ENCODE peak calls at places on chromosomes 4 and X, in seven cellular contexts. P is astrocyte of the spinal cord, B is suprapubic skin, H is keratinocyte, T is activated B cell treated with CpG ODN at 0.5 μM for 24 hours, U is nephron progenitor cell, L is Calu3. S is an unnamed sample.
A peak's percentile ranks its signal among the peaks of the same experiment; 100 is the strongest.

GRCh38 chr4:61068745-61069144 is 131.4 kb upstream of the ADGRL3 start:
- DNase-seq in P (peak; percentile 46), U (no peak), B (no peak), T (no peak), H (no peak), L (no peak), S (no peak)

GRCh38 chrX:144732588-144732987 is 514.7 kb upstream of the SPANXN1 start:
- DNase-seq in T (no peak), H (peak; percentile 1), L (no peak), P (peak; percentile 35), B (no peak), U (no peak), S (no peak)

GRCh38 chr4:141375855-141376254 is 155.2 kb downstream of the ZNF330 start:
- DNase-seq in L (peak; percentile 63), P (peak; percentile 81), H (peak; percentile 57), T (no peak), B (no peak), U (no peak), S (no peak)

GRCh38 chr4:126533176-126533575 is 1099.6 kb upstream of the INTU start:
- DNase-seq in H (no peak), U (no peak), T (no peak), B (no peak), L (no peak), P (peak; percentile 8), S (no peak)

GRCh38 chr4:104491826-104492771 is 2.6 kb downstream of the CXXC4 start:
- DNase-seq in H (no peak), P (peak; percentile 43), T (no peak), B (no peak), U (no peak), L (no peak), S (no peak)

GRCh38 chrX:13293700-13294099 is 26.2 kb downstream of the ATXN3L start:
- DNase-seq in L (no peak), P (no peak), T (no peak), U (no peak), H (peak; percentile 36), B (no peak), S (no peak)

GRCh38 chrX:150729956-150730355 is 36.8 kb downstream of the MTMR1 start:
- DNase-seq in P (no peak), U (no peak), T (no peak), B (no peak), L (no peak), H (no peak), S (no peak)

GRCh38 chrX:69027181-69028005 is 137.9 kb downstream of the PJA1 start:
- DNase-seq in H (peak; percentile 90), U (peak; percentile 36), T (no peak), L (no peak), P (peak; percentile 60), B (no peak), S (peak; percentile 23)

GRCh38 chrX:70042399-70043371 is 7.1 kb downstream of the AWAT2 start:
- DNase-seq in P (no peak), T (no peak), H (no peak), B (no peak), U (no peak), L (peak; percentile 41), S (no peak)

GRCh38 chrX:151624677-151625076 is 61.2 kb downstream of the PASD1 start:
- DNase-seq in P (no peak), B (no peak), T (no peak), H (no peak), U (no peak), L (no peak), S (no peak)

GRCh38 chr4:40194602-40195161 is 2.1 kb upstream of the RHOH start:
- DNase-seq in H (no peak), U (no peak), T (no peak), P (no peak), L (no peak), B (no peak), S (no peak)

GRCh38 chrX:120560405-120560841 is 339 bp downstream of the CUL4B start:
- DNase-seq in U (peak; percentile 20), T (peak; percentile 16), H (no peak), P (no peak), B (no peak), L (peak; percentile 18), S (no peak)

GRCh38 chrX:80550722-80551121 is 130.5 kb downstream of the TENT5D start:
- DNase-seq in T (no peak), B (no peak), P (no peak), H (no peak), U (no peak), L (peak; percentile 1), S (no peak)

GRCh38 chr4:71206763-71207162 is 132.1 kb upstream of the SLC4A4 start:
- DNase-seq in T (no peak), P (peak; percentile 78), H (no peak), L (no peak), B (no peak), U (no peak), S (no peak)

GRCh38 chrX:1196436-1196835 is 16.0 kb downstream of the CRLF2 start:
- DNase-seq in H (no peak), P (no peak), U (no peak), B (peak; percentile 28), L (no peak), T (no peak), S (no peak)

GRCh38 chrX:80335062-80335830 is 85.0 kb upstream of the TENT5D start:
- DNase-seq in H (no peak), L (no peak), U (no peak), B (no peak), T (no peak), P (no peak), S (no peak)

GRCh38 chr4:183287677-183288076 is 32.4 kb downstream of the CLDN22 start:
- DNase-seq in T (no peak), H (no peak), U (no peak), B (no peak), P (no peak), L (peak; percentile 23), S (no peak)

GRCh38 chr4:162162672-162163071 is 1.1 kb downstream of the FSTL5 start:
- DNase-seq in H (no peak), U (no peak), B (no peak), P (no peak), L (no peak), T (no peak), S (no peak)

GRCh38 chr4:38860788-38861424 is 4.3 kb upstream of the TLR6 start:
- DNase-seq in B (no peak), P (no peak), L (peak; percentile 45), H (peak; percentile 46), T (no peak), U (peak; percentile 49), S (no peak)

GRCh38 chrX:46072776-46073175 is 472.4 kb downstream of the ZNF674 start:
- DNase-seq in H (no peak), T (no peak), P (no peak), L (no peak), B (no peak), U (no peak), S (no peak)

GRCh38 chrX:769796-770195 is 139.2 kb downstream of the SHOX start:
- DNase-seq in P (no peak), T (no peak), B (peak; percentile 40), L (no peak), U (peak; percentile 30), H (no peak), S (no peak)

GRCh38 chr4:41874398-41874797 is 60.8 kb upstream of the TMEM33 start:
- DNase-seq in T (no peak), L (no peak), H (no peak), U (no peak), P (no peak), B (no peak), S (no peak)

GRCh38 chr4:118997601-118998000 is 108.9 kb downstream of the SYNPO2 start:
- DNase-seq in T (no peak), H (no peak), U (no peak), P (no peak), B (no peak), L (no peak), S (no peak)

DNA sequence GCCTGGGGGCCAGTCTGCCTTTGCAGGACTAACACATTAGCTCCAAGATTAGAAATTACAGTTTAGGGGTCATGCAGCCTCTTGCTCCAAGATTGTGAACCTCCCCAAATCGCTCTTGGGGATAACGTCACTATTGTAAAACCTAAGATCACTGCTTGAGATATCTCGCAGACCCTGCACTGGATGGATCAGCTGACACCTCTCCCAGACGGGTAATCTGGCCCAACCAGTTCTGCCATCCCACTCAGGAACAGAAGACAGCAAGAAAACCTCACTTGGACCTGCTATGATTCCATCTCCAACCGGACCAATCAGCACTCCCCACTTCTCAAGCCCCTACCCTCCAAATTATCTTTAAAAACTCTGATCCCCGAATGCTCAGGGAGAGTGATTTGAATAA is 431.2 kb downstream of the GPM6A start:
- DNase-seq in P (no peak), L (peak; percentile 19), B (no peak), U (no peak), H (no peak), T (no peak), S (no peak)
- TF ChIP-seq CTCF in P (no peak), L (no peak), B (no peak), U (no peak), H (no peak), T (no peak), S (no peak)

GRCh38 chrX:131917588-131917987 is 105.5 kb upstream of the STK26 start:
- DNase-seq in U (no peak), B (no peak), P (no peak), L (no peak), T (no peak), H (no peak), S (no peak)

GRCh38 chrX:131923614-131924250 is 99.4 kb upstream of the STK26 start:
- DNase-seq in H (no peak), U (no peak), P (no peak), T (no peak), B (no peak), L (no peak), S (no peak)

DNA sequence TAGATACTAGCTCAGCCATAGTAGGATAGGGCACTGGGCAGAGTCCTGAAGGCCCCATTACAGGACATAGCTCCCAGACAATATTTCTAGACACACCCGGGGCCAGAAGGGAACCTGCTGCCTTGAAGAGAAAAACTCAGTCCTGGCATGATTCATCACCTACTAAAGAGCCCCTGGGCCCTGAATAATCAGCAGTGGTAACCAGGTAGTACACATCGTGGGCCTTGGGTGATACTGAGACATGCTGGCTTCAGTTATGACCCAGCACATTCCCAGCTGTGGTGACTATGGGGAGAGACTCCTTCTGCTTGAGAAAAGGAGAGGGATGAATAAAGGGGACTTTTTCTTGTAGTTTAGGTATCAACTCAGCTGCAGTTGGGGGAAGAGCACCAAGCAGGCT is 104.3 kb upstream of the STK26 start:
- DNase-seq in L (no peak), P (no peak), H (no peak), T (no peak), U (no peak), B (no peak), S (no peak)
- TF ChIP-seq CTCF in L (no peak), P (no peak), H (no peak), T (no peak), U (no peak), B (no peak), S (no peak)

GRCh38 chrX:2360731-2361130 is 140.0 kb downstream of the DHRSX start:
- DNase-seq in U (no peak), P (no peak), B (no peak), H (no peak), T (no peak), L (peak; percentile 3), S (no peak)
- TF ChIP-seq CTCF in U (no peak), P (no peak), B (no peak), H (no peak), T (no peak), L (no peak), S (no peak)

DNA sequence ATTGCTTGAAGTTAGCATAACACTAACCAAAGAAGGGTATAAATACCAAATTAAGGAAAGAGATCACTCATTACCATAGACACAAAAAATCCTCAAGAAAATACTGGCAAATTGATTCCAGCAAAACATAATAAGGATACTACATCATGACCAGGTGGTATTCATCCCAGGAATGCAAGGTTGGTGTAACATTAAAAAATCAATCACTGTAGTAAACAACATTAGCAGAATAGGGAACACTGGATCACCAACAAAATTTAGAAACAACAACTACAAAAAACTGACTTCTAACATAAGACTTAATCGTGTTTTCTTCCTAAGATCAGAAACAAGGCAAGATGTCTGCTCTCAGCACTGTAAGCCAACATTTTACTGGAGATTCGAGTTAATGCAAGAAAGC is 14.1 kb downstream of the GAK start:
- DNase-seq in T (no peak), U (no peak), H (no peak), B (no peak), P (no peak), L (no peak), S (no peak)
- TF ChIP-seq CTCF in T (no peak), U (no peak), H (no peak), B (no peak), P (no peak), L (no peak), S (no peak)

S was measured in omental fat pad.